ENCODE peak calls at places on chromosome 7, in eight cellular contexts. One of them, this sample, is unnamed.

GRCh38 chr7:117308891-117309290 is 14.0 kb downstream of the WNT2 start:
- DNase-seq in brain microvascular endothelial cell: no peak
- DNase-seq in AG08396: no peak
- DNase-seq in NCI-H2081: no peak
- DNase-seq in mucosa of descending colon: no peak
- DNase-seq in activated naive CD4-positive, alpha-beta T cell treated with anti-CD3 and anti-CD28 coated beads for 36 hours: no peak
- DNase-seq in heart left ventricle: no peak
- DNase-seq in stimulated activated CD8-positive, alpha-beta memory T cell treated with anti-CD3 and anti-CD28 coated beads, Interleukin-12 subunit alpha, Interleukin-12 subunit beta, amount 100 ng/mL, for 1 hour: no peak
- DNase-seq in this sample: no peak

GRCh38 chr7:106068986-106069385 is 43.1 kb downstream of the SYPL1 start:
- DNase-seq in NCI-H2081: no peak
- DNase-seq in mucosa of descending colon: no peak
- DNase-seq in AG08396: peak
- DNase-seq in heart left ventricle: no peak
- DNase-seq in brain microvascular endothelial cell: no peak
- DNase-seq in stimulated activated CD8-positive, alpha-beta memory T cell treated with anti-CD3 and anti-CD28 coated beads, Interleukin-12 subunit alpha, Interleukin-12 subunit beta, amount 100 ng/mL, for 1 hour: no peak
- DNase-seq in activated naive CD4-positive, alpha-beta T cell treated with anti-CD3 and anti-CD28 coated beads for 36 hours: no peak
- DNase-seq in this sample: no peak

GRCh38 chr7:1754345-1754908 is 84.3 kb downstream of the ELFN1 start:
- DNase-seq in mucosa of descending colon: no peak
- DNase-seq in activated naive CD4-positive, alpha-beta T cell treated with anti-CD3 and anti-CD28 coated beads for 36 hours: no peak
- DNase-seq in stimulated activated CD8-positive, alpha-beta memory T cell treated with anti-CD3 and anti-CD28 coated beads, Interleukin-12 subunit alpha, Interleukin-12 subunit beta, amount 100 ng/mL, for 1 hour: no peak
- DNase-seq in AG08396: no peak
- DNase-seq in heart left ventricle: no peak
- DNase-seq in NCI-H2081: no peak
- DNase-seq in brain microvascular endothelial cell: no peak
- DNase-seq in this sample: no peak

GRCh38 chr7:43791665-43792064 is 33.2 kb downstream of the BLVRA start:
- DNase-seq in stimulated activated CD8-positive, alpha-beta memory T cell treated with anti-CD3 and anti-CD28 coated beads, Interleukin-12 subunit alpha, Interleukin-12 subunit beta, amount 100 ng/mL, for 1 hour: no peak
- DNase-seq in heart left ventricle: no peak
- DNase-seq in mucosa of descending colon: no peak
- DNase-seq in brain microvascular endothelial cell: no peak
- DNase-seq in activated naive CD4-positive, alpha-beta T cell treated with anti-CD3 and anti-CD28 coated beads for 36 hours: no peak
- DNase-seq in NCI-H2081: no peak
- DNase-seq in AG08396: no peak
- DNase-seq in this sample: no peak

GRCh38 chr7:36387437-36388345 is 2.0 kb upstream of the ANLN start:
- DNase-seq in brain microvascular endothelial cell: no peak
- DNase-seq in mucosa of descending colon: no peak
- DNase-seq in NCI-H2081: no peak
- DNase-seq in activated naive CD4-positive, alpha-beta T cell treated with anti-CD3 and anti-CD28 coated beads for 36 hours: no peak
- DNase-seq in AG08396: no peak
- DNase-seq in heart left ventricle: no peak
- DNase-seq in stimulated activated CD8-positive, alpha-beta memory T cell treated with anti-CD3 and anti-CD28 coated beads, Interleukin-12 subunit alpha, Interleukin-12 subunit beta, amount 100 ng/mL, for 1 hour: no peak
- DNase-seq in this sample: peak

GRCh38 chr7:86939197-86939814 is 120.1 kb downstream of the ELAPOR2 start:
- DNase-seq in mucosa of descending colon: no peak
- DNase-seq in NCI-H2081: peak
- DNase-seq in activated naive CD4-positive, alpha-beta T cell treated with anti-CD3 and anti-CD28 coated beads for 36 hours: peak
- DNase-seq in AG08396: peak
- DNase-seq in heart left ventricle: no peak
- DNase-seq in stimulated activated CD8-positive, alpha-beta memory T cell treated with anti-CD3 and anti-CD28 coated beads, Interleukin-12 subunit alpha, Interleukin-12 subunit beta, amount 100 ng/mL, for 1 hour: no peak
- DNase-seq in brain microvascular endothelial cell: peak
- DNase-seq in this sample: peak

GRCh38 chr7:148809856-148810255 is 74.2 kb downstream of the EZH2 start:
- DNase-seq in NCI-H2081: no peak
- DNase-seq in mucosa of descending colon: no peak
- DNase-seq in brain microvascular endothelial cell: no peak
- DNase-seq in stimulated activated CD8-positive, alpha-beta memory T cell treated with anti-CD3 and anti-CD28 coated beads, Interleukin-12 subunit alpha, Interleukin-12 subunit beta, amount 100 ng/mL, for 1 hour: no peak
- DNase-seq in activated naive CD4-positive, alpha-beta T cell treated with anti-CD3 and anti-CD28 coated beads for 36 hours: no peak
- DNase-seq in AG08396: no peak
- DNase-seq in heart left ventricle: no peak
- DNase-seq in this sample: no peak

GRCh38 chr7:90288154-90288553 is 33.0 kb downstream of the FAM237B start:
- DNase-seq in mucosa of descending colon: no peak
- DNase-seq in activated naive CD4-positive, alpha-beta T cell treated with anti-CD3 and anti-CD28 coated beads for 36 hours: no peak
- DNase-seq in NCI-H2081: no peak
- DNase-seq in AG08396: no peak
- DNase-seq in heart left ventricle: no peak
- DNase-seq in brain microvascular endothelial cell: no peak
- DNase-seq in stimulated activated CD8-positive, alpha-beta memory T cell treated with anti-CD3 and anti-CD28 coated beads, Interleukin-12 subunit alpha, Interleukin-12 subunit beta, amount 100 ng/mL, for 1 hour: no peak
- DNase-seq in this sample: no peak

GRCh38 chr7:116571552-116571951 is 46.7 kb downstream of the CAV1 start:
- DNase-seq in activated naive CD4-positive, alpha-beta T cell treated with anti-CD3 and anti-CD28 coated beads for 36 hours: no peak
- DNase-seq in stimulated activated CD8-positive, alpha-beta memory T cell treated with anti-CD3 and anti-CD28 coated beads, Interleukin-12 subunit alpha, Interleukin-12 subunit beta, amount 100 ng/mL, for 1 hour: no peak
- DNase-seq in mucosa of descending colon: no peak
- DNase-seq in heart left ventricle: no peak
- DNase-seq in brain microvascular endothelial cell: no peak
- DNase-seq in AG08396: no peak
- DNase-seq in NCI-H2081: no peak
- DNase-seq in this sample: no peak

GRCh38 chr7:49333180-49333881 is 409.0 kb downstream of the CDC14C start:
- DNase-seq in mucosa of descending colon: no peak
- DNase-seq in heart left ventricle: no peak
- DNase-seq in NCI-H2081: no peak
- DNase-seq in brain microvascular endothelial cell: no peak
- DNase-seq in AG08396: no peak
- DNase-seq in stimulated activated CD8-positive, alpha-beta memory T cell treated with anti-CD3 and anti-CD28 coated beads, Interleukin-12 subunit alpha, Interleukin-12 subunit beta, amount 100 ng/mL, for 1 hour: no peak
- DNase-seq in activated naive CD4-positive, alpha-beta T cell treated with anti-CD3 and anti-CD28 coated beads for 36 hours: no peak
- DNase-seq in this sample: no peak

GRCh38 chr7:127438836-127439235 is 46.3 kb upstream of the ZNF800 start:
- DNase-seq in heart left ventricle: no peak
- DNase-seq in activated naive CD4-positive, alpha-beta T cell treated with anti-CD3 and anti-CD28 coated beads for 36 hours: no peak
- DNase-seq in NCI-H2081: no peak
- DNase-seq in brain microvascular endothelial cell: peak
- DNase-seq in stimulated activated CD8-positive, alpha-beta memory T cell treated with anti-CD3 and anti-CD28 coated beads, Interleukin-12 subunit alpha, Interleukin-12 subunit beta, amount 100 ng/mL, for 1 hour: no peak
- DNase-seq in AG08396: no peak
- DNase-seq in mucosa of descending colon: no peak
- DNase-seq in this sample: no peak

GRCh38 chr7:112630565-112630964 is 149.8 kb downstream of the LSMEM1 start:
- DNase-seq in NCI-H2081: no peak
- DNase-seq in brain microvascular endothelial cell: peak
- DNase-seq in mucosa of descending colon: no peak
- DNase-seq in AG08396: peak
- DNase-seq in heart left ventricle: no peak
- DNase-seq in activated naive CD4-positive, alpha-beta T cell treated with anti-CD3 and anti-CD28 coated beads for 36 hours: no peak
- DNase-seq in stimulated activated CD8-positive, alpha-beta memory T cell treated with anti-CD3 and anti-CD28 coated beads, Interleukin-12 subunit alpha, Interleukin-12 subunit beta, amount 100 ng/mL, for 1 hour: no peak
- DNase-seq in this sample: no peak

GRCh38 chr7:11858026-11858425 is 26.0 kb upstream of the THSD7A start:
- DNase-seq in heart left ventricle: no peak
- DNase-seq in activated naive CD4-positive, alpha-beta T cell treated with anti-CD3 and anti-CD28 coated beads for 36 hours: no peak
- DNase-seq in brain microvascular endothelial cell: no peak
- DNase-seq in mucosa of descending colon: no peak
- DNase-seq in AG08396: no peak
- DNase-seq in stimulated activated CD8-positive, alpha-beta memory T cell treated with anti-CD3 and anti-CD28 coated beads, Interleukin-12 subunit alpha, Interleukin-12 subunit beta, amount 100 ng/mL, for 1 hour: no peak
- DNase-seq in NCI-H2081: no peak
- DNase-seq in this sample: peak

GRCh38 chr7:11256501-11256900 is 282.8 kb downstream of the PHF14 start:
- DNase-seq in activated naive CD4-positive, alpha-beta T cell treated with anti-CD3 and anti-CD28 coated beads for 36 hours: no peak
- DNase-seq in NCI-H2081: no peak
- DNase-seq in AG08396: no peak
- DNase-seq in brain microvascular endothelial cell: no peak
- DNase-seq in stimulated activated CD8-positive, alpha-beta memory T cell treated with anti-CD3 and anti-CD28 coated beads, Interleukin-12 subunit alpha, Interleukin-12 subunit beta, amount 100 ng/mL, for 1 hour: no peak
- DNase-seq in heart left ventricle: no peak
- DNase-seq in mucosa of descending colon: no peak
- DNase-seq in this sample: no peak

GRCh38 chr7:68925241-68925640 is 673.0 kb upstream of the AUTS2 start:
- DNase-seq in mucosa of descending colon: no peak
- DNase-seq in activated naive CD4-positive, alpha-beta T cell treated with anti-CD3 and anti-CD28 coated beads for 36 hours: no peak
- DNase-seq in NCI-H2081: peak
- DNase-seq in AG08396: no peak
- DNase-seq in heart left ventricle: no peak
- DNase-seq in brain microvascular endothelial cell: no peak
- DNase-seq in stimulated activated CD8-positive, alpha-beta memory T cell treated with anti-CD3 and anti-CD28 coated beads, Interleukin-12 subunit alpha, Interleukin-12 subunit beta, amount 100 ng/mL, for 1 hour: no peak
- DNase-seq in this sample: no peak

GRCh38 chr7:133530682-133531081 is 277.8 kb downstream of the EXOC4 start:
- DNase-seq in NCI-H2081: no peak
- DNase-seq in heart left ventricle: no peak
- DNase-seq in stimulated activated CD8-positive, alpha-beta memory T cell treated with anti-CD3 and anti-CD28 coated beads, Interleukin-12 subunit alpha, Interleukin-12 subunit beta, amount 100 ng/mL, for 1 hour: no peak
- DNase-seq in activated naive CD4-positive, alpha-beta T cell treated with anti-CD3 and anti-CD28 coated beads for 36 hours: no peak
- DNase-seq in mucosa of descending colon: no peak
- DNase-seq in brain microvascular endothelial cell: peak
- DNase-seq in AG08396: no peak
- DNase-seq in this sample: peak

GRCh38 chr7:44244282-44244681 is 43.5 kb downstream of the YKT6 start:
- DNase-seq in NCI-H2081: no peak
- DNase-seq in brain microvascular endothelial cell: no peak
- DNase-seq in activated naive CD4-positive, alpha-beta T cell treated with anti-CD3 and anti-CD28 coated beads for 36 hours: peak
- DNase-seq in AG08396: no peak
- DNase-seq in heart left ventricle: no peak
- DNase-seq in stimulated activated CD8-positive, alpha-beta memory T cell treated with anti-CD3 and anti-CD28 coated beads, Interleukin-12 subunit alpha, Interleukin-12 subunit beta, amount 100 ng/mL, for 1 hour: no peak
- DNase-seq in mucosa of descending colon: no peak
- DNase-seq in this sample: no peak

GRCh38 chr7:877312-878232 is 1.2 kb downstream of the GET4 start:
- DNase-seq in mucosa of descending colon: peak
- DNase-seq in NCI-H2081: peak
- DNase-seq in activated naive CD4-positive, alpha-beta T cell treated with anti-CD3 and anti-CD28 coated beads for 36 hours: peak
- DNase-seq in stimulated activated CD8-positive, alpha-beta memory T cell treated with anti-CD3 and anti-CD28 coated beads, Interleukin-12 subunit alpha, Interleukin-12 subunit beta, amount 100 ng/mL, for 1 hour: no peak
- DNase-seq in heart left ventricle: no peak
- DNase-seq in AG08396: no peak
- DNase-seq in brain microvascular endothelial cell: no peak
- DNase-seq in this sample: no peak

GRCh38 chr7:28573059-28573553 is 160.8 kb downstream of the CREB5 start:
- DNase-seq in NCI-H2081: peak
- DNase-seq in stimulated activated CD8-positive, alpha-beta memory T cell treated with anti-CD3 and anti-CD28 coated beads, Interleukin-12 subunit alpha, Interleukin-12 subunit beta, amount 100 ng/mL, for 1 hour: no peak
- DNase-seq in mucosa of descending colon: no peak
- DNase-seq in activated naive CD4-positive, alpha-beta T cell treated with anti-CD3 and anti-CD28 coated beads for 36 hours: no peak
- DNase-seq in brain microvascular endothelial cell: peak
- DNase-seq in heart left ventricle: peak
- DNase-seq in AG08396: no peak
- DNase-seq in this sample: peak

GRCh38 chr7:44289341-44290249 is 35.8 kb downstream of the CAMK2B start:
- DNase-seq in AG08396: no peak
- DNase-seq in activated naive CD4-positive, alpha-beta T cell treated with anti-CD3 and anti-CD28 coated beads for 36 hours: peak
- DNase-seq in mucosa of descending colon: peak
- DNase-seq in NCI-H2081: no peak
- DNase-seq in brain microvascular endothelial cell: no peak
- DNase-seq in heart left ventricle: peak
- DNase-seq in stimulated activated CD8-positive, alpha-beta memory T cell treated with anti-CD3 and anti-CD28 coated beads, Interleukin-12 subunit alpha, Interleukin-12 subunit beta, amount 100 ng/mL, for 1 hour: no peak
- DNase-seq in this sample: no peak

GRCh38 chr7:92987095-92987494 is 130.7 kb downstream of the SAMD9 start:
- DNase-seq in mucosa of descending colon: no peak
- DNase-seq in brain microvascular endothelial cell: peak
- DNase-seq in stimulated activated CD8-positive, alpha-beta memory T cell treated with anti-CD3 and anti-CD28 coated beads, Interleukin-12 subunit alpha, Interleukin-12 subunit beta, amount 100 ng/mL, for 1 hour: no peak
- DNase-seq in heart left ventricle: no peak
- DNase-seq in AG08396: peak
- DNase-seq in NCI-H2081: no peak
- DNase-seq in activated naive CD4-positive, alpha-beta T cell treated with anti-CD3 and anti-CD28 coated beads for 36 hours: no peak
- DNase-seq in this sample: no peak

GRCh38 chr7:43565786-43566185 is 17.1 kb upstream of the STK17A start:
- DNase-seq in activated naive CD4-positive, alpha-beta T cell treated with anti-CD3 and anti-CD28 coated beads for 36 hours: no peak
- DNase-seq in stimulated activated CD8-positive, alpha-beta memory T cell treated with anti-CD3 and anti-CD28 coated beads, Interleukin-12 subunit alpha, Interleukin-12 subunit beta, amount 100 ng/mL, for 1 hour: no peak
- DNase-seq in heart left ventricle: no peak
- DNase-seq in NCI-H2081: no peak
- DNase-seq in brain microvascular endothelial cell: no peak
- DNase-seq in mucosa of descending colon: no peak
- DNase-seq in AG08396: peak
- DNase-seq in this sample: no peak

GRCh38 chr7:40659231-40659630 is 524.4 kb downstream of the SUGCT start:
- DNase-seq in NCI-H2081: no peak
- DNase-seq in brain microvascular endothelial cell: no peak
- DNase-seq in AG08396: peak
- DNase-seq in mucosa of descending colon: no peak
- DNase-seq in stimulated activated CD8-positive, alpha-beta memory T cell treated with anti-CD3 and anti-CD28 coated beads, Interleukin-12 subunit alpha, Interleukin-12 subunit beta, amount 100 ng/mL, for 1 hour: no peak
- DNase-seq in heart left ventricle: peak
- DNase-seq in activated naive CD4-positive, alpha-beta T cell treated with anti-CD3 and anti-CD28 coated beads for 36 hours: no peak
- DNase-seq in this sample: no peak

GRCh38 chr7:1169409-1170368 is 9.7 kb upstream of the ZFAND2A start:
- DNase-seq in NCI-H2081: peak
- DNase-seq in stimulated activated CD8-positive, alpha-beta memory T cell treated with anti-CD3 and anti-CD28 coated beads, Interleukin-12 subunit alpha, Interleukin-12 subunit beta, amount 100 ng/mL, for 1 hour: peak
- DNase-seq in mucosa of descending colon: peak
- DNase-seq in AG08396: peak
- DNase-seq in heart left ventricle: peak
- DNase-seq in activated naive CD4-positive, alpha-beta T cell treated with anti-CD3 and anti-CD28 coated beads for 36 hours: peak
- DNase-seq in brain microvascular endothelial cell: peak
- DNase-seq in this sample: peak

GRCh38 chr7:51267169-51267568 is 49.4 kb downstream of the COBL start:
- DNase-seq in brain microvascular endothelial cell: no peak
- DNase-seq in activated naive CD4-positive, alpha-beta T cell treated with anti-CD3 and anti-CD28 coated beads for 36 hours: no peak
- DNase-seq in heart left ventricle: no peak
- DNase-seq in mucosa of descending colon: no peak
- DNase-seq in NCI-H2081: no peak
- DNase-seq in AG08396: no peak
- DNase-seq in stimulated activated CD8-positive, alpha-beta memory T cell treated with anti-CD3 and anti-CD28 coated beads, Interleukin-12 subunit alpha, Interleukin-12 subunit beta, amount 100 ng/mL, for 1 hour: no peak
- DNase-seq in this sample: no peak

GRCh38 chr7:55484241-55484640 is 88.1 kb downstream of the VOPP1 start:
- DNase-seq in heart left ventricle: no peak
- DNase-seq in stimulated activated CD8-positive, alpha-beta memory T cell treated with anti-CD3 and anti-CD28 coated beads, Interleukin-12 subunit alpha, Interleukin-12 subunit beta, amount 100 ng/mL, for 1 hour: no peak
- DNase-seq in activated naive CD4-positive, alpha-beta T cell treated with anti-CD3 and anti-CD28 coated beads for 36 hours: peak
- DNase-seq in AG08396: no peak
- DNase-seq in brain microvascular endothelial cell: no peak
- DNase-seq in NCI-H2081: no peak
- DNase-seq in mucosa of descending colon: no peak
- DNase-seq in this sample: no peak

GRCh38 chr7:50142421-50143113 is 49.5 kb upstream of the ZPBP start:
- DNase-seq in heart left ventricle: no peak
- DNase-seq in brain microvascular endothelial cell: peak
- DNase-seq in stimulated activated CD8-positive, alpha-beta memory T cell treated with anti-CD3 and anti-CD28 coated beads, Interleukin-12 subunit alpha, Interleukin-12 subunit beta, amount 100 ng/mL, for 1 hour: no peak
- DNase-seq in mucosa of descending colon: no peak
- DNase-seq in activated naive CD4-positive, alpha-beta T cell treated with anti-CD3 and anti-CD28 coated beads for 36 hours: peak
- DNase-seq in NCI-H2081: peak
- DNase-seq in AG08396: no peak
- DNase-seq in this sample: peak

GRCh38 chr7:70466725-70467364 is 665.1 kb upstream of the GALNT17 start:
- DNase-seq in activated naive CD4-positive, alpha-beta T cell treated with anti-CD3 and anti-CD28 coated beads for 36 hours: no peak
- DNase-seq in stimulated activated CD8-positive, alpha-beta memory T cell treated with anti-CD3 and anti-CD28 coated beads, Interleukin-12 subunit alpha, Interleukin-12 subunit beta, amount 100 ng/mL, for 1 hour: no peak
- DNase-seq in brain microvascular endothelial cell: no peak
- DNase-seq in mucosa of descending colon: no peak
- DNase-seq in NCI-H2081: no peak
- DNase-seq in AG08396: no peak
- DNase-seq in heart left ventricle: no peak
- DNase-seq in this sample: no peak

GRCh38 chr7:122380993-122381392 is 76.4 kb upstream of the FEZF1 start:
- DNase-seq in NCI-H2081: no peak
- DNase-seq in heart left ventricle: no peak
- DNase-seq in mucosa of descending colon: no peak
- DNase-seq in activated naive CD4-positive, alpha-beta T cell treated with anti-CD3 and anti-CD28 coated beads for 36 hours: no peak
- DNase-seq in brain microvascular endothelial cell: no peak
- DNase-seq in AG08396: no peak
- DNase-seq in stimulated activated CD8-positive, alpha-beta memory T cell treated with anti-CD3 and anti-CD28 coated beads, Interleukin-12 subunit alpha, Interleukin-12 subunit beta, amount 100 ng/mL, for 1 hour: no peak
- DNase-seq in this sample: no peak

GRCh38 chr7:127477285-127478039 is 85.0 kb upstream of the ZNF800 start:
- DNase-seq in AG08396: no peak
- DNase-seq in brain microvascular endothelial cell: no peak
- DNase-seq in activated naive CD4-positive, alpha-beta T cell treated with anti-CD3 and anti-CD28 coated beads for 36 hours: no peak
- DNase-seq in stimulated activated CD8-positive, alpha-beta memory T cell treated with anti-CD3 and anti-CD28 coated beads, Interleukin-12 subunit alpha, Interleukin-12 subunit beta, amount 100 ng/mL, for 1 hour: no peak
- DNase-seq in NCI-H2081: peak
- DNase-seq in mucosa of descending colon: no peak
- DNase-seq in heart left ventricle: no peak
- DNase-seq in this sample: no peak

GRCh38 chr7:90334193-90334843 is 12.2 kb upstream of the GTPBP10 start:
- DNase-seq in activated naive CD4-positive, alpha-beta T cell treated with anti-CD3 and anti-CD28 coated beads for 36 hours: no peak
- DNase-seq in heart left ventricle: no peak
- DNase-seq in brain microvascular endothelial cell: no peak
- DNase-seq in mucosa of descending colon: no peak
- DNase-seq in stimulated activated CD8-positive, alpha-beta memory T cell treated with anti-CD3 and anti-CD28 coated beads, Interleukin-12 subunit alpha, Interleukin-12 subunit beta, amount 100 ng/mL, for 1 hour: no peak
- DNase-seq in AG08396: no peak
- DNase-seq in NCI-H2081: no peak
- DNase-seq in this sample: no peak

GRCh38 chr7:121954803-121955202 is 81.8 kb downstream of the PTPRZ1 start:
- DNase-seq in AG08396: peak
- DNase-seq in brain microvascular endothelial cell: peak
- DNase-seq in heart left ventricle: no peak
- DNase-seq in activated naive CD4-positive, alpha-beta T cell treated with anti-CD3 and anti-CD28 coated beads for 36 hours: no peak
- DNase-seq in NCI-H2081: no peak
- DNase-seq in stimulated activated CD8-positive, alpha-beta memory T cell treated with anti-CD3 and anti-CD28 coated beads, Interleukin-12 subunit alpha, Interleukin-12 subunit beta, amount 100 ng/mL, for 1 hour: no peak
- DNase-seq in mucosa of descending colon: no peak
- DNase-seq in this sample: peak

GRCh38 chr7:108088729-108089128 is 41.4 kb downstream of the LAMB4 start:
- DNase-seq in mucosa of descending colon: no peak
- DNase-seq in heart left ventricle: no peak
- DNase-seq in brain microvascular endothelial cell: no peak
- DNase-seq in stimulated activated CD8-positive, alpha-beta memory T cell treated with anti-CD3 and anti-CD28 coated beads, Interleukin-12 subunit alpha, Interleukin-12 subunit beta, amount 100 ng/mL, for 1 hour: no peak
- DNase-seq in NCI-H2081: no peak
- DNase-seq in activated naive CD4-positive, alpha-beta T cell treated with anti-CD3 and anti-CD28 coated beads for 36 hours: no peak
- DNase-seq in AG08396: no peak
- DNase-seq in this sample: no peak

GRCh38 chr7:74275401-74275881 is 13.8 kb upstream of the CLIP2 start:
- DNase-seq in activated naive CD4-positive, alpha-beta T cell treated with anti-CD3 and anti-CD28 coated beads for 36 hours: no peak
- DNase-seq in heart left ventricle: no peak
- DNase-seq in AG08396: no peak
- DNase-seq in mucosa of descending colon: peak
- DNase-seq in NCI-H2081: no peak
- DNase-seq in brain microvascular endothelial cell: no peak
- DNase-seq in stimulated activated CD8-positive, alpha-beta memory T cell treated with anti-CD3 and anti-CD28 coated beads, Interleukin-12 subunit alpha, Interleukin-12 subunit beta, amount 100 ng/mL, for 1 hour: no peak
- DNase-seq in this sample: no peak

This sample was measured in renal cortical epithelial cell.